ENCODE peak calls at places on chromosomes 5 and 9, in five cellular contexts. One of them, this sample, is unnamed.

GRCh38 chr9:96009690-96010477 is 134.4 kb downstream of the ERCC6L2 start:
- DNase-seq in A549: no peak
- DNase-seq in GM12878: no peak
- DNase-seq in IMR-90: no peak
- DNase-seq in K562: peak
- DNase-seq in this sample: no peak

GRCh38 chr5:175148773-175149172 is 295.2 kb downstream of the DRD1 start:
- DNase-seq in GM12878: no peak
- DNase-seq in K562: no peak
- DNase-seq in A549: peak
- DNase-seq in IMR-90: no peak
- DNase-seq in this sample: no peak

GRCh38 chr5:140855772-140856674 is at the start of gene PCDHA10:
- DNase-seq in K562: no peak
- DNase-seq in A549: peak
- DNase-seq in GM12878: no peak
- DNase-seq in IMR-90: no peak
- DNase-seq in this sample: no peak

GRCh38 chr5:77971965-77972544 is 195.9 kb upstream of the TBCA start:
- DNase-seq in GM12878: no peak
- DNase-seq in A549: no peak
- DNase-seq in K562: no peak
- DNase-seq in IMR-90: no peak
- DNase-seq in this sample: peak

GRCh38 chr9:36091028-36091953 is 45.2 kb upstream of the GLIPR2 start:
- DNase-seq in K562: no peak
- DNase-seq in A549: peak
- DNase-seq in GM12878: no peak
- DNase-seq in IMR-90: peak
- DNase-seq in this sample: no peak

GRCh38 chr5:127549551-127549950 is 32.1 kb downstream of the PRRC1 start:
- DNase-seq in A549: no peak
- DNase-seq in IMR-90: no peak
- DNase-seq in GM12878: no peak
- DNase-seq in K562: no peak
- DNase-seq in this sample: peak

GRCh38 chr9:136255896-136256890 is 10.6 kb upstream of the QSOX2 start:
- DNase-seq in GM12878: no peak
- DNase-seq in K562: peak
- DNase-seq in IMR-90: no peak
- DNase-seq in A549: peak
- DNase-seq in this sample: no peak

GRCh38 chr5:134100283-134101011 is 14.0 kb upstream of the TCF7 start:
- DNase-seq in A549: peak
- DNase-seq in IMR-90: peak
- DNase-seq in K562: no peak
- DNase-seq in GM12878: peak
- DNase-seq in this sample: peak

GRCh38 chr9:16255217-16255616 is 615.3 kb downstream of the BNC2 start:
- DNase-seq in A549: no peak
- DNase-seq in GM12878: no peak
- DNase-seq in IMR-90: no peak
- DNase-seq in K562: no peak
- DNase-seq in this sample: no peak

GRCh38 chr5:75045071-75045470 is 7.3 kb downstream of the GCNT4 start:
- DNase-seq in K562: no peak
- DNase-seq in A549: no peak
- DNase-seq in IMR-90: no peak
- DNase-seq in GM12878: no peak
- DNase-seq in this sample: no peak

GRCh38 chr5:36369092-36369737 is 67.5 kb upstream of the RANBP3L start:
- DNase-seq in GM12878: no peak
- DNase-seq in A549: no peak
- DNase-seq in K562: no peak
- DNase-seq in IMR-90: peak
- DNase-seq in this sample: no peak

GRCh38 chr5:173302546-173303155 is 25.6 kb downstream of the STC2 start:
- DNase-seq in IMR-90: peak
- DNase-seq in A549: peak
- DNase-seq in K562: peak
- DNase-seq in GM12878: no peak
- DNase-seq in this sample: no peak

GRCh38 chr5:15452780-15453179 is 47.2 kb upstream of the FBXL7 start:
- DNase-seq in A549: no peak
- DNase-seq in K562: no peak
- DNase-seq in GM12878: no peak
- DNase-seq in IMR-90: no peak
- DNase-seq in this sample: no peak

GRCh38 chr9:82117025-82117424 is 128.5 kb downstream of the SPATA31D1 start:
- DNase-seq in IMR-90: no peak
- DNase-seq in GM12878: no peak
- DNase-seq in K562: no peak
- DNase-seq in A549: no peak
- DNase-seq in this sample: peak

GRCh38 chr5:157204765-157205164 is 24.1 kb downstream of the ITK start:
- DNase-seq in A549: no peak
- DNase-seq in K562: no peak
- DNase-seq in GM12878: no peak
- DNase-seq in IMR-90: no peak
- DNase-seq in this sample: no peak

GRCh38 chr9:114779352-114779845 is 26.4 kb downstream of the TNFSF15 start:
- DNase-seq in A549: peak
- DNase-seq in K562: no peak
- DNase-seq in GM12878: no peak
- DNase-seq in IMR-90: no peak
- DNase-seq in this sample: no peak

GRCh38 chr5:1085391-1085790 is 26.5 kb downstream of the SLC12A7 start:
- DNase-seq in IMR-90: no peak
- DNase-seq in K562: no peak
- DNase-seq in GM12878: no peak
- DNase-seq in A549: no peak
- DNase-seq in this sample: no peak

GRCh38 chr5:86999951-87000350 is 267.7 kb upstream of the RASA1 start:
- DNase-seq in K562: no peak
- DNase-seq in GM12878: no peak
- DNase-seq in IMR-90: no peak
- DNase-seq in A549: no peak
- DNase-seq in this sample: no peak

GRCh38 chr9:114289571-114290481 is 33.1 kb upstream of the ORM1 start:
- DNase-seq in GM12878: no peak
- DNase-seq in K562: no peak
- DNase-seq in IMR-90: no peak
- DNase-seq in A549: no peak
- DNase-seq in this sample: no peak

GRCh38 chr5:180860887-180861822 is at the start of gene ZFP62:
- DNase-seq in IMR-90: peak
- DNase-seq in A549: peak
- DNase-seq in GM12878: peak
- DNase-seq in K562: peak
- DNase-seq in this sample: peak

GRCh38 chr9:4927701-4928100 is 57.4 kb upstream of the JAK2 start:
- DNase-seq in GM12878: no peak
- DNase-seq in A549: no peak
- DNase-seq in IMR-90: no peak
- DNase-seq in K562: no peak
- DNase-seq in this sample: no peak

GRCh38 chr5:37860206-37860605 is 20.4 kb upstream of the GDNF start:
- DNase-seq in K562: no peak
- DNase-seq in GM12878: no peak
- DNase-seq in IMR-90: no peak
- DNase-seq in A549: no peak
- DNase-seq in this sample: no peak

GRCh38 chr9:121322037-121322736 is 47.9 kb downstream of the STOM start:
- DNase-seq in A549: peak
- DNase-seq in K562: no peak
- DNase-seq in IMR-90: peak
- DNase-seq in GM12878: no peak
- DNase-seq in this sample: no peak

GRCh38 chr5:146962801-146963355 is 84.3 kb upstream of the PPP2R2B start:
- DNase-seq in GM12878: no peak
- DNase-seq in IMR-90: peak
- DNase-seq in K562: peak
- DNase-seq in A549: peak
- DNase-seq in this sample: no peak

GRCh38 chr9:101711330-101711941 is 27.0 kb downstream of the GRIN3A start:
- DNase-seq in IMR-90: no peak
- DNase-seq in GM12878: no peak
- DNase-seq in A549: peak
- DNase-seq in K562: peak
- DNase-seq in this sample: peak

DNA sequence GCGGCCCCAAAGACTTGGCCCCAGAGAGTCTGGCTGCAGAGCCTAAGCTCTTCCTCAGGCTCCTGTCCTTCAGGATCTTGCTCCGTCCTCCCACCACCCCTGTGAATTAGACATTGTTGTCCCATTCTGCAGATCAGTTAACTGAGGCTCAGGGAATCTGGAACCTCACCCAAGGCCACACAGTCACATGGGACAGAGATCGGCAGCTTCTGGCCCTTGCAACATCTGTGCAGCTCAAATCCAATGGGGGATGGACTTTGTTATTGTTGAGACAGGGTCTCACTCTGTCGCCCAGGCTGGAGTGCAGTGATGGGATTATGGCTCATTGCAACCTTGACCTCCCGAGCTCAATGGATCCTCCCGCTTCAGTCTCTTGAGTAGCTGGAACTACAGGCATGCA is 23.9 kb upstream of the LAMC3 start:
- DNase-seq in GM12878: no peak
- DNase-seq in K562: no peak
- DNase-seq in A549: no peak
- DNase-seq in IMR-90: no peak
- DNase-seq in this sample: no peak
- TF ChIP-seq RCOR1 in GM12878: no peak
- TF ChIP-seq RCOR1 in K562: no peak
- TF ChIP-seq RCOR1 in A549: no peak
- TF ChIP-seq RCOR1 in IMR-90: no peak
- TF ChIP-seq RCOR1 in this sample: no peak

GRCh38 chr5:111681791-111682190 is 75.2 kb downstream of the NREP start:
- DNase-seq in K562: no peak
- DNase-seq in A549: no peak
- DNase-seq in GM12878: no peak
- DNase-seq in IMR-90: peak
- DNase-seq in this sample: no peak
- TF ChIP-seq RCOR1 in K562: no peak
- TF ChIP-seq RCOR1 in A549: no peak
- TF ChIP-seq RCOR1 in GM12878: no peak
- TF ChIP-seq RCOR1 in IMR-90: no peak
- TF ChIP-seq RCOR1 in this sample: no peak

GRCh38 chr5:12119657-12120056 is 215.4 kb upstream of the CTNND2 start:
- DNase-seq in K562: no peak
- DNase-seq in A549: no peak
- DNase-seq in IMR-90: no peak
- DNase-seq in GM12878: no peak
- DNase-seq in this sample: no peak
- TF ChIP-seq RCOR1 in K562: no peak
- TF ChIP-seq RCOR1 in A549: no peak
- TF ChIP-seq RCOR1 in IMR-90: no peak
- TF ChIP-seq RCOR1 in GM12878: no peak
- TF ChIP-seq RCOR1 in this sample: no peak

GRCh38 chr9:31359071-31359470 is 1025.4 kb upstream of the ACO1 start:
- DNase-seq in K562: no peak
- DNase-seq in A549: no peak
- DNase-seq in IMR-90: no peak
- DNase-seq in GM12878: no peak
- DNase-seq in this sample: no peak

GRCh38 chr9:31355965-31356364 is 1028.5 kb upstream of the ACO1 start:
- DNase-seq in IMR-90: no peak
- DNase-seq in K562: no peak
- DNase-seq in GM12878: no peak
- DNase-seq in A549: no peak
- DNase-seq in this sample: no peak

GRCh38 chr9:31355159-31355882 is 1029.1 kb upstream of the ACO1 start:
- DNase-seq in K562: no peak
- DNase-seq in A549: no peak
- DNase-seq in GM12878: no peak
- DNase-seq in IMR-90: no peak
- DNase-seq in this sample: no peak
- TF ChIP-seq RCOR1 in K562: no peak
- TF ChIP-seq RCOR1 in A549: no peak
- TF ChIP-seq RCOR1 in GM12878: no peak
- TF ChIP-seq RCOR1 in IMR-90: no peak
- TF ChIP-seq RCOR1 in this sample: no peak

GRCh38 chr5:54754420-54754819 is 231.0 kb downstream of the ESM1 start:
- DNase-seq in K562: no peak
- DNase-seq in GM12878: no peak
- DNase-seq in IMR-90: peak
- DNase-seq in A549: no peak
- DNase-seq in this sample: no peak
- TF ChIP-seq RCOR1 in K562: no peak
- TF ChIP-seq RCOR1 in GM12878: no peak
- TF ChIP-seq RCOR1 in IMR-90: no peak
- TF ChIP-seq RCOR1 in A549: no peak
- TF ChIP-seq RCOR1 in this sample: no peak

DNA sequence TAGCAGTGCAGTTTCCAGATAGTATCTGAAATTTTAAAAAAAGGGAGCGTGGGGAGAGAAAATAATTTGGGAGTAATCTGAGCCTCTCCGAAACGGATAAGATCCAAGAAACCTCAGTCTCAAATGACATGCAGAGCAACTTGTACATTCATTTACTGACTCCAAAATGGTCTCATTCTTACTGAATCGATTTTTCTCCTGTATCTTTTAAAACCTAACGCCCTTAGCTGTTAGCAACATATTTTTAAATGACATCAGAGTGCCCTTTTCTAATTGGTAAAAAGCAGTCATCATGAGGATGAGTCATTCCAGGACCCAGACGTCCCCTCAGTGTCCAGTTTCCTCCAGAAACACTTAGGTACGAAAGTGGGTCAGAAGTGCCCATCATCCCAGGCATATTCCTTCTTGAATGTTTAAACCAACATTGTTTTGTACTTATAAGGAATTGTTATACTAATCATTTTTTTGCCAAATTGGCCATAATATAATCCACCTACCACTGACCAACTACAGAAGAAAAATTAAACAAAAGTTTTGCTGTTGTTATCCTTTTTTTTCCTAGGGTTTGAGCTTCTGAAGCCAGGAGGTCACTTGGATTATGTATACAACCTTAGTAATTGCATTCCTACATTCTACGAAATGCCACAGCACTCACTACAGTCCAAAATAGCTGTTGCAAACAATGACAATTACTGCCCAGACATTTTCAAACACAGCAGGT is 354.4 kb downstream of the ADAMTS6 start:
- DNase-seq in K562: no peak
- DNase-seq in A549: no peak
- DNase-seq in IMR-90: peak
- DNase-seq in GM12878: no peak
- DNase-seq in this sample: no peak
- TF ChIP-seq RCOR1 in K562: no peak
- TF ChIP-seq RCOR1 in A549: no peak
- TF ChIP-seq RCOR1 in IMR-90: no peak
- TF ChIP-seq RCOR1 in GM12878: no peak
- TF ChIP-seq RCOR1 in this sample: no peak

This sample was measured in SK-N-SH.